ENCODE peak calls at places on chromosome X, in six cellular contexts. C is H1, N is H9, A is neuronal stem cell, T is IMR-90, X is mesendoderm. P is an unnamed sample.

GRCh38 chrX:40088803-40089540 is 8.8 kb downstream of the BCOR start:
- DNase-seq in C (no peak), T (no peak), A (no peak), N (peak), X (no peak), P (peak)

GRCh38 chrX:72540318-72540717 is 32.3 kb downstream of the HDAC8 start:
- DNase-seq in N (no peak), T (peak), C (no peak), A (no peak), X (peak), P (peak)

GRCh38 chrX:103791233-103791632 is 14.6 kb downstream of the PLP1 start:
- DNase-seq in X (peak), A (no peak), T (peak), C (no peak), N (no peak), P (no peak)

GRCh38 chrX:12471061-12471460 is 320.2 kb upstream of the PRPS2 start:
- DNase-seq in T (no peak), N (no peak), C (no peak), X (no peak), A (no peak), P (no peak)

GRCh38 chrX:1248381-1249061 is 20.1 kb upstream of the CSF2RA start:
- DNase-seq in C (no peak), T (no peak), N (peak), A (peak), X (peak), P (peak)

GRCh38 chrX:40098264-40099045 is 697 bp upstream of the BCOR start:
- DNase-seq in A (no peak), C (no peak), T (no peak), N (peak), X (peak), P (peak)

GRCh38 chrX:22110729-22111494 is 78.8 kb downstream of the PHEX start:
- DNase-seq in C (no peak), A (no peak), T (peak), X (no peak), N (no peak), P (no peak)

GRCh38 chrX:12956704-12957541 is 18.0 kb upstream of the TMSB4X start:
- DNase-seq in A (no peak), N (no peak), C (no peak), T (peak), X (peak), P (peak)

GRCh38 chrX:108230562-108230961 is 139.0 kb downstream of the ATG4A start:
- DNase-seq in N (no peak), X (no peak), T (no peak), A (no peak), C (no peak), P (peak)

GRCh38 chrX:9302400-9302799 is 162.5 kb upstream of the TBL1X start:
- DNase-seq in T (no peak), A (no peak), N (no peak), X (no peak), C (no peak), P (no peak)

GRCh38 chrX:42102586-42103282 is 179.4 kb upstream of the CASK start:
- DNase-seq in T (no peak), N (no peak), C (no peak), A (no peak), X (no peak), P (no peak)

GRCh38 chrX:132292753-132293152 is 73.5 kb upstream of the RAP2C start:
- DNase-seq in N (peak), A (peak), C (no peak), T (peak), X (peak), P (peak)

GRCh38 chrX:13506574-13506973 is 62.8 kb upstream of the EGFL6 start:
- DNase-seq in N (no peak), C (no peak), T (peak), A (peak), X (peak), P (peak)

GRCh38 chrX:135185795-135186443 is 14.7 kb upstream of the CT55 start:
- DNase-seq in A (peak), C (peak), X (peak), T (peak), N (peak), P (peak)

GRCh38 chrX:39725928-39726619 is 371.7 kb downstream of the BCOR start:
- DNase-seq in N (no peak), C (no peak), X (no peak), A (no peak), T (peak), P (peak)

GRCh38 chrX:45360571-45360970 is 159.9 kb upstream of the DIPK2B start:
- DNase-seq in T (no peak), N (no peak), C (no peak), X (no peak), A (no peak), P (no peak)

GRCh38 chrX:154489182-154489581 is 1.2 kb downstream of the SLC10A3 start:
- DNase-seq in A (no peak), N (no peak), C (no peak), X (no peak), T (no peak), P (no peak)

GRCh38 chrX:154487518-154488290 is 1.3 kb upstream of the UBL4A start:
- DNase-seq in A (no peak), N (no peak), C (no peak), X (no peak), T (no peak), P (no peak)

GRCh38 chrX:154488336-154489075 is 1.9 kb downstream of the SLC10A3 start:
- DNase-seq in T (no peak), A (no peak), X (no peak), N (no peak), C (no peak), P (no peak)

GRCh38 chrX:154490021-154490413 is 412 bp downstream of the SLC10A3 start:
- DNase-seq in A (no peak), X (peak), C (no peak), T (peak), N (no peak), P (peak)

DNA sequence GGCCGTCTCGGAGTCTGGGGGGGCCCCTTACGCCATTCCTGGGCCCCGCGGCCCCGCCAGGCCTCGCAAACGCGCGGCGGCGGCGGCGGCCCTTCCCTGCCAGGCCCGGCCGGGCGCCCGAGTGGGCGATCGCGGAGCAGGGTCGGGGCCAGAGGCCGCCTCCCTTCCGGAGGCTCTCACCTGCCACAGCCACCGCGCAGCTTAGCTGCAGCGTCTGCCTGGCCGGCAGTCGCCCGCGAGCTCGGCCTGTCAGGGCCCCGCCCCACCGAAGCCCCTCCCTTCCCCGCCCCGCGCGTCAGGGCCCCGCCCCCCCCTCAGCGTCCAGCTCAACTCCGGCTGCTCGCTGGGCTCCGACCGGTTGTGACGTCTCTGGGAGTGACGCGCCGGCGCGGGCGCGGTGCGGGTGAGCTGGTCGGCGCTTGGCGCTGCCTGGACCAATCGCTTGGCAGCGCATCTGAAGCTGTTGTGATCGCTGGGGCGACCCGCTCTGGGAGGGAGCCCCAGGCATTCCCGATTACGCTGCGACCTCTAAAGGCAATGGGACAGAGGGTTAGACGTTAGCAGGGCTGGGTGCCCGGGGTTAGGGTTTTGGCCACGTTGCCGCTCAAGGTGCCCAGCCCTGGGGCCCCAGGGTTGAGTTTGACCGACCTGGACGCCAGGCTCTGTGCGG is at the start of gene SLC10A3:
- DNase-seq in T (peak), N (peak), C (peak), A (peak), X (peak), P (peak)
- H2AK5ac ChIP-seq in T (peak), N (no peak), C (no peak), A (no peak), X (no peak), P (peak)

GRCh38 chrX:32281853-32282252 is 929.5 kb downstream of the DMD start:
- DNase-seq in A (no peak), X (no peak), N (no peak), C (no peak), T (no peak), P (no peak)
- H2AK5ac ChIP-seq in A (no peak), X (no peak), N (no peak), C (no peak), T (no peak), P (no peak)

DNA sequence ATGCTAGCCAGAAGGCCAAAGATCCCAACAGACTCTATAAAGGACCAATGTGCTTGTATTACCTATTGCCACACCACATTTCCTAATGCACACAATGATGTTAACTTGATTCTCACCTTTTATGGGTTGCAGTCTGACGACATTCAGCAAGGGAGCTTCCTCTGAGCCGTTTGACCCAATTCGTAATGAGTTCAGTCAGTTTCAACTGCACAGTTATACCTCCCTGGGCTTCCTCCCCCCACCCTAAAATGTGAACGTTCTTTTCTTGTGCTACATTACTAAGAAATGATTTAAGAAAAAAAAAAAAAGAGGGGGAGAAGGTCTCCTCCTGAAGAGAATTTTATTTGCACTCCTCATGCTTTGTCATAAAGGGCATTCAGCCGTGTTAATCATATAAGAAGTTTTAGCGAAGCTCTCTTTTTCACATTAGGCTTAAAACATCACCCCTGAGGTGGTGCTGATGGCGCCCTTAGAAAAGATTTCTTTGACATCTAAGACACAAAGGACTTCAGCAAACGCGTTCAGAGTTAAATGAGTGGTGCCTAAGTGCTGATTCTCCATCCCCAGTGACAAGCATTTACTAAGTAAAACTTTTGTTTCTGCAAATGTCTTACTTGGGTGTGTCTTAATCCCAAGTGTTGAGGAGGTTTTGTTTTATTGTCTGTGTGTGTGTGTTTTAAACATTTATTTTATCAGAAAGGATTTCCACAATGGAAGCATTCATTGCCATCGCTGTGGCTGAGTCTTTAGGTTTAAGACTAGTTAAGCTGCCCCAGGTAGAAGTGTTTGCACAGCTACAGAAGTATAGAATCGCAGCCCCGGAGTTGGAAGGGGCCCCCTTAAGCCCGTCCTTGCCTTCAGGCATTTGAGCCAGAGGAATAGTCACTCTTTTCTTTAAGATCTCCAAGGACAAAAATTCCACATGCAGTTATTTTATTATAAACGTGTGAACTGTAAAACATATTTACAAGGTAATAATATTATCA is 15.2 kb upstream of the GPC3 start:
- DNase-seq in T (no peak), A (no peak), X (no peak), N (no peak), C (no peak), P (no peak)
- H2AK5ac ChIP-seq in T (no peak), A (no peak), X (no peak), N (no peak), C (no peak), P (no peak)

GRCh38 chrX:118632862-118633261 is 94.5 kb upstream of the IL13RA1 start:
- DNase-seq in N (no peak), X (no peak), A (no peak), C (no peak), T (no peak), P (no peak)

GRCh38 chrX:118634336-118634735 is 93.1 kb upstream of the IL13RA1 start:
- DNase-seq in T (no peak), X (no peak), N (no peak), C (no peak), A (no peak), P (no peak)

GRCh38 chrX:118633530-118633929 is 93.9 kb upstream of the IL13RA1 start:
- DNase-seq in X (no peak), A (no peak), T (no peak), C (no peak), N (no peak), P (no peak)

GRCh38 chrX:118637997-118638396 is 89.4 kb upstream of the IL13RA1 start:
- DNase-seq in A (no peak), C (no peak), X (peak), T (peak), N (no peak), P (no peak)
- H2AK5ac ChIP-seq in A (no peak), C (no peak), X (no peak), T (no peak), N (no peak), P (no peak)

GRCh38 chrX:47540754-47541538 is 20.1 kb upstream of the ARAF start:
- DNase-seq in N (peak), A (peak), T (peak), C (peak), X (peak), P (peak)
- H2AK5ac ChIP-seq in N (no peak), A (no peak), T (no peak), C (no peak), X (no peak), P (no peak)

P was measured in mesenchymal stem cell.